ENCODE peak calls at places on chromosomes 11 and 22, in ten cellular contexts. One of them, this sample, is unnamed.

GRCh38 chr11:111520565-111520964 is 6.0 kb downstream of the HOATZ start:
- DNase-seq in GM23248: peak; percentile 74
- DNase-seq in H1: no peak
- DNase-seq in fibroblast of lung: peak; percentile 75
- DNase-seq in A673: peak; percentile 47
- DNase-seq in body of pancreas: no peak
- DNase-seq in cardiac muscle cell: peak; percentile 33
- DNase-seq in mesenchymal stem cell: no peak
- DNase-seq in mammary epithelial cell: no peak
- DNase-seq in heart right ventricle: no peak
- DNase-seq in this sample: no peak

GRCh38 chr11:40602866-40603578 is 856.4 kb downstream of the LRRC4C start:
- DNase-seq in body of pancreas: no peak
- DNase-seq in A673: no peak
- DNase-seq in H1: no peak
- DNase-seq in GM23248: no peak
- DNase-seq in fibroblast of lung: peak; percentile 45
- DNase-seq in mammary epithelial cell: peak; percentile 55
- DNase-seq in cardiac muscle cell: no peak
- DNase-seq in heart right ventricle: no peak
- DNase-seq in mesenchymal stem cell: no peak
- DNase-seq in this sample: no peak

GRCh38 chr11:61507962-61508824 is at the start of gene LRRC10B:
- DNase-seq in cardiac muscle cell: no peak
- DNase-seq in mammary epithelial cell: no peak
- DNase-seq in GM23248: peak; percentile 49
- DNase-seq in heart right ventricle: no peak
- DNase-seq in body of pancreas: peak; percentile 37
- DNase-seq in fibroblast of lung: no peak
- DNase-seq in mesenchymal stem cell: no peak
- DNase-seq in H1: peak; percentile 89
- DNase-seq in A673: peak; percentile 95
- DNase-seq in this sample: no peak

GRCh38 chr22:44735518-44736428 is 16.6 kb upstream of the ARHGAP8 start:
- DNase-seq in heart right ventricle: peak; percentile 83
- DNase-seq in mesenchymal stem cell: peak; percentile 41
- DNase-seq in cardiac muscle cell: peak; percentile 60
- DNase-seq in GM23248: peak; percentile 63
- DNase-seq in body of pancreas: peak; percentile 68
- DNase-seq in mammary epithelial cell: no peak
- DNase-seq in fibroblast of lung: no peak
- DNase-seq in H1: peak; percentile 100
- DNase-seq in A673: peak; percentile 61
- DNase-seq in this sample: peak; percentile 92

GRCh38 chr22:45001653-45002052 is 8.2 kb downstream of the PHF21B start:
- DNase-seq in mammary epithelial cell: no peak
- DNase-seq in body of pancreas: no peak
- DNase-seq in heart right ventricle: no peak
- DNase-seq in fibroblast of lung: no peak
- DNase-seq in A673: no peak
- DNase-seq in cardiac muscle cell: no peak
- DNase-seq in H1: no peak
- DNase-seq in mesenchymal stem cell: no peak
- DNase-seq in GM23248: no peak
- DNase-seq in this sample: no peak

GRCh38 chr11:12200359-12201015 is 90.1 kb downstream of the MICAL2 start:
- DNase-seq in cardiac muscle cell: peak; percentile 89
- DNase-seq in A673: no peak
- DNase-seq in heart right ventricle: no peak
- DNase-seq in GM23248: peak; percentile 71
- DNase-seq in body of pancreas: peak; percentile 65
- DNase-seq in mammary epithelial cell: peak; percentile 68
- DNase-seq in H1: no peak
- DNase-seq in mesenchymal stem cell: no peak
- DNase-seq in fibroblast of lung: peak; percentile 88
- DNase-seq in this sample: peak; percentile 83

GRCh38 chr11:77396911-77397310 is 77.0 kb downstream of the PAK1 start:
- DNase-seq in heart right ventricle: no peak
- DNase-seq in mammary epithelial cell: no peak
- DNase-seq in cardiac muscle cell: peak; percentile 46
- DNase-seq in GM23248: no peak
- DNase-seq in A673: no peak
- DNase-seq in fibroblast of lung: no peak
- DNase-seq in H1: no peak
- DNase-seq in mesenchymal stem cell: no peak
- DNase-seq in body of pancreas: no peak
- DNase-seq in this sample: no peak

GRCh38 chr11:12174145-12175143 is 64.1 kb downstream of the MICAL2 start:
- DNase-seq in cardiac muscle cell: peak; percentile 39
- DNase-seq in body of pancreas: no peak
- DNase-seq in heart right ventricle: no peak
- DNase-seq in mesenchymal stem cell: peak; percentile 47
- DNase-seq in H1: no peak
- DNase-seq in mammary epithelial cell: peak; percentile 86
- DNase-seq in A673: no peak
- DNase-seq in fibroblast of lung: peak; percentile 72
- DNase-seq in GM23248: peak; percentile 89
- DNase-seq in this sample: no peak

GRCh38 chr22:29040385-29041275 is 21.0 kb downstream of the C22orf31 start:
- DNase-seq in mammary epithelial cell: peak; percentile 63
- DNase-seq in H1: no peak
- DNase-seq in cardiac muscle cell: peak; percentile 95
- DNase-seq in A673: peak; percentile 83
- DNase-seq in GM23248: peak; percentile 92
- DNase-seq in body of pancreas: peak; percentile 83
- DNase-seq in fibroblast of lung: peak; percentile 86
- DNase-seq in heart right ventricle: peak; percentile 29
- DNase-seq in mesenchymal stem cell: peak; percentile 89
- DNase-seq in this sample: no peak

GRCh38 chr11:2263724-2264360 is 6.5 kb downstream of the ASCL2 start:
- DNase-seq in fibroblast of lung: no peak
- DNase-seq in GM23248: no peak
- DNase-seq in A673: no peak
- DNase-seq in body of pancreas: no peak
- DNase-seq in mammary epithelial cell: no peak
- DNase-seq in cardiac muscle cell: no peak
- DNase-seq in heart right ventricle: no peak
- DNase-seq in mesenchymal stem cell: no peak
- DNase-seq in H1: no peak
- DNase-seq in this sample: peak; percentile 25

GRCh38 chr11:117316197-117316961 is at the start of gene BACE1:
- DNase-seq in mesenchymal stem cell: peak; percentile 86
- DNase-seq in H1: peak; percentile 87
- DNase-seq in GM23248: peak; percentile 89
- DNase-seq in heart right ventricle: peak; percentile 83
- DNase-seq in fibroblast of lung: peak; percentile 84
- DNase-seq in body of pancreas: peak; percentile 90
- DNase-seq in mammary epithelial cell: peak; percentile 77
- DNase-seq in cardiac muscle cell: peak; percentile 91
- DNase-seq in A673: peak; percentile 93
- DNase-seq in this sample: peak; percentile 88

GRCh38 chr22:40107756-40108437 is 69.8 kb upstream of the TNRC6B start:
- DNase-seq in GM23248: peak; percentile 90
- DNase-seq in H1: no peak
- DNase-seq in mesenchymal stem cell: peak; percentile 12
- DNase-seq in mammary epithelial cell: peak; percentile 57
- DNase-seq in body of pancreas: peak; percentile 17
- DNase-seq in heart right ventricle: no peak
- DNase-seq in cardiac muscle cell: peak; percentile 39
- DNase-seq in fibroblast of lung: no peak
- DNase-seq in A673: no peak
- DNase-seq in this sample: no peak

GRCh38 chr22:22745225-22746060 is 101.0 kb downstream of the GGTLC2 start:
- DNase-seq in A673: peak; percentile 45
- DNase-seq in heart right ventricle: no peak
- DNase-seq in fibroblast of lung: no peak
- DNase-seq in body of pancreas: peak; percentile 40
- DNase-seq in GM23248: peak; percentile 61
- DNase-seq in cardiac muscle cell: peak; percentile 45
- DNase-seq in H1: peak; percentile 71
- DNase-seq in mesenchymal stem cell: no peak
- DNase-seq in mammary epithelial cell: no peak
- DNase-seq in this sample: no peak

GRCh38 chr11:127247261-127247660 is 246.7 kb upstream of the KIRREL3 start:
- DNase-seq in A673: peak; percentile 52
- DNase-seq in H1: no peak
- DNase-seq in mesenchymal stem cell: no peak
- DNase-seq in fibroblast of lung: no peak
- DNase-seq in GM23248: no peak
- DNase-seq in heart right ventricle: no peak
- DNase-seq in mammary epithelial cell: no peak
- DNase-seq in cardiac muscle cell: no peak
- DNase-seq in body of pancreas: no peak
- DNase-seq in this sample: no peak

GRCh38 chr11:116707250-116707649 is 65.5 kb downstream of the BUD13 start:
- DNase-seq in heart right ventricle: no peak
- DNase-seq in H1: no peak
- DNase-seq in GM23248: no peak
- DNase-seq in fibroblast of lung: no peak
- DNase-seq in mammary epithelial cell: no peak
- DNase-seq in A673: no peak
- DNase-seq in body of pancreas: peak; percentile 68
- DNase-seq in mesenchymal stem cell: no peak
- DNase-seq in cardiac muscle cell: no peak
- DNase-seq in this sample: no peak

GRCh38 chr11:11982461-11982860 is 26.0 kb downstream of the DKK3 start:
- DNase-seq in A673: no peak
- DNase-seq in body of pancreas: no peak
- DNase-seq in mesenchymal stem cell: no peak
- DNase-seq in heart right ventricle: no peak
- DNase-seq in fibroblast of lung: no peak
- DNase-seq in cardiac muscle cell: no peak
- DNase-seq in H1: no peak
- DNase-seq in GM23248: no peak
- DNase-seq in mammary epithelial cell: no peak
- DNase-seq in this sample: no peak

GRCh38 chr11:940496-941135 is 14.9 kb downstream of the AP2A2 start:
- DNase-seq in mesenchymal stem cell: no peak
- DNase-seq in heart right ventricle: no peak
- DNase-seq in A673: no peak
- DNase-seq in fibroblast of lung: no peak
- DNase-seq in cardiac muscle cell: no peak
- DNase-seq in body of pancreas: no peak
- DNase-seq in mammary epithelial cell: no peak
- DNase-seq in H1: no peak
- DNase-seq in GM23248: no peak
- DNase-seq in this sample: no peak

GRCh38 chr11:9030601-9031000 is 26.8 kb upstream of the NRIP3 start:
- DNase-seq in GM23248: no peak
- DNase-seq in H1: no peak
- DNase-seq in cardiac muscle cell: no peak
- DNase-seq in A673: no peak
- DNase-seq in body of pancreas: no peak
- DNase-seq in fibroblast of lung: no peak
- DNase-seq in heart right ventricle: no peak
- DNase-seq in mammary epithelial cell: peak; percentile 12
- DNase-seq in mesenchymal stem cell: no peak
- DNase-seq in this sample: no peak

DNA sequence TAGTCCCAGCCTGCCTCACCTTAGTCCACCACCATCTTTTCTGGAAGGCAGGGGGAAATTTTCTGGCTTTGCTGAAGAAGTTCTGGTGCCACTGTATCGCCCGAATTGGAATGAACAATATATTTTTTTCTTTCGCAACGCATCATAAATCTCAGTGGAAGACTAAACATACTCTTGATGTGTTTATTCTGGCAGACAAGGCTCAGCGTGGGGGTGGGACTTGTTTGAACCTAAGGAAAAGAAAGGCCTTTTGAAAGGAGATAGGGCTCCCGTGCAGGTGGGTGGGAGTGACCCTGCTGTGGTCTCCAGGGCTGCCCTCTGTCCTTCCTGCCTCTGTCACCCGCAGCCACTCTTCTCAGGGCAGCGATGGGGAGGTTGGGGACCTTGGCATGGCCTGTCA is 42.5 kb downstream of the CD82 start:
- DNase-seq in body of pancreas: no peak
- DNase-seq in heart right ventricle: no peak
- DNase-seq in mesenchymal stem cell: peak; percentile 85
- DNase-seq in cardiac muscle cell: no peak
- DNase-seq in A673: no peak
- DNase-seq in GM23248: peak; percentile 16
- DNase-seq in mammary epithelial cell: no peak
- DNase-seq in H1: no peak
- DNase-seq in fibroblast of lung: peak; percentile 61
- DNase-seq in this sample: no peak
- H3K4me1 ChIP-seq in body of pancreas: no peaks in the 10 kb centered on the region
- H3K4me1 ChIP-seq in heart right ventricle: peaks cover 33% of the 10 kb centered on the region
- H3K4me1 ChIP-seq in mesenchymal stem cell: peaks cover 43% of the 10 kb centered on the region
- H3K4me1 ChIP-seq in cardiac muscle cell: no peaks in the 10 kb centered on the region
- H3K4me1 ChIP-seq in A673: peaks cover 5% of the 10 kb centered on the region
- H3K4me1 ChIP-seq in GM23248: peaks cover 8% of the 10 kb centered on the region
- H3K4me1 ChIP-seq in mammary epithelial cell: no peaks in the 10 kb centered on the region
- H3K4me1 ChIP-seq in H1: no peaks in the 10 kb centered on the region
- H3K4me1 ChIP-seq in fibroblast of lung: peaks cover 15% of the 10 kb centered on the region
- H3K4me1 ChIP-seq in this sample: no peaks in the 10 kb centered on the region

GRCh38 chr11:75873417-75874148 is 58.6 kb downstream of the UVRAG start:
- DNase-seq in cardiac muscle cell: no peak
- DNase-seq in heart right ventricle: no peak
- DNase-seq in mammary epithelial cell: no peak
- DNase-seq in H1: no peak
- DNase-seq in mesenchymal stem cell: no peak
- DNase-seq in body of pancreas: no peak
- DNase-seq in fibroblast of lung: no peak
- DNase-seq in A673: no peak
- DNase-seq in GM23248: no peak
- DNase-seq in this sample: no peak
- H3K27ac ChIP-seq in cardiac muscle cell: no peak overlapping the region
- H3K27ac ChIP-seq in heart right ventricle: no peak overlapping the region
- H3K27ac ChIP-seq in mammary epithelial cell: no peak overlapping the region
- H3K27ac ChIP-seq in H1: no peak overlapping the region
- H3K27ac ChIP-seq in mesenchymal stem cell: no peak overlapping the region
- H3K27ac ChIP-seq in body of pancreas: no peak overlapping the region
- H3K27ac ChIP-seq in fibroblast of lung: no peak overlapping the region
- H3K27ac ChIP-seq in A673: no peak overlapping the region
- H3K27ac ChIP-seq in GM23248: no peak overlapping the region
- H3K27ac ChIP-seq in this sample: no peak overlapping the region

GRCh38 chr11:94546886-94547285 is 3.2 kb downstream of the FUT4 start:
- DNase-seq in mammary epithelial cell: peak; percentile 19
- DNase-seq in H1: no peak
- DNase-seq in mesenchymal stem cell: no peak
- DNase-seq in GM23248: no peak
- DNase-seq in fibroblast of lung: no peak
- DNase-seq in heart right ventricle: no peak
- DNase-seq in cardiac muscle cell: no peak
- DNase-seq in A673: peak; percentile 43
- DNase-seq in body of pancreas: no peak
- DNase-seq in this sample: no peak
- H3K4me1 ChIP-seq in mammary epithelial cell: peaks cover 16% of the 10 kb centered on the region
- H3K4me1 ChIP-seq in H1: peaks cover 8% of the 10 kb centered on the region
- H3K4me1 ChIP-seq in mesenchymal stem cell: peaks cover 15% of the 10 kb centered on the region
- H3K4me1 ChIP-seq in GM23248: peaks cover 27% of the 10 kb centered on the region
- H3K4me1 ChIP-seq in fibroblast of lung: no peaks in the 10 kb centered on the region
- H3K4me1 ChIP-seq in heart right ventricle: peaks cover 13% of the 10 kb centered on the region
- H3K4me1 ChIP-seq in cardiac muscle cell: peaks cover 8% of the 10 kb centered on the region
- H3K4me1 ChIP-seq in A673: peaks cover 26% of the 10 kb centered on the region
- H3K4me1 ChIP-seq in body of pancreas: peaks cover 63% of the 10 kb centered on the region
- H3K4me1 ChIP-seq in this sample: peaks cover 2% of the 10 kb centered on the region

DNA sequence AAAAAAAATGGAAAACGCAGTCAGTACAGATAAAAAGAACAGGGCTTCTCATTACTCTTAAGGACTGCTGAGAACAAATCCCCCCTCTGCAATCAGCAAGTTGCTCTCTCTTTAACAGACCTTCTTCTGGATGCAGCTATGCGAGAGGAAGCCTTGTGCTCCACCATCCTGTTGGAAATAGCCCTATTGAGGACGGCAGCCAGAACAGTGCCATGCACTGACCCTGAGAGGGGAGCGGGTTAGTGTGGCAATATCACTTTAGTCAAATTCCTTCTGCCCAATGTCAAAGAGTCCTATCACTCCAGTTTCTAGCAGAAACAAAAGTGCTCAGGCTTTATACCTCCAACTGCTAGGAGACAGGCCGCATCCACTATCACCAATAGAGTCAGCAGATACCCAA is 6.9 kb downstream of the RBM4B start:
- DNase-seq in A673: no peak
- DNase-seq in fibroblast of lung: no peak
- DNase-seq in mesenchymal stem cell: no peak
- DNase-seq in heart right ventricle: no peak
- DNase-seq in GM23248: no peak
- DNase-seq in H1: no peak
- DNase-seq in mammary epithelial cell: no peak
- DNase-seq in body of pancreas: no peak
- DNase-seq in cardiac muscle cell: no peak
- DNase-seq in this sample: no peak
- H3K27ac ChIP-seq in A673: no peak overlapping the region
- H3K27ac ChIP-seq in fibroblast of lung: no peak overlapping the region
- H3K27ac ChIP-seq in mesenchymal stem cell: no peak overlapping the region
- H3K27ac ChIP-seq in heart right ventricle: no peak overlapping the region
- H3K27ac ChIP-seq in GM23248: no peak overlapping the region
- H3K27ac ChIP-seq in H1: no peak overlapping the region
- H3K27ac ChIP-seq in mammary epithelial cell: no peak overlapping the region
- H3K27ac ChIP-seq in body of pancreas: no peak overlapping the region
- H3K27ac ChIP-seq in cardiac muscle cell: peak overlapping the region; percentile 31
- H3K27ac ChIP-seq in this sample: no peak overlapping the region